ENCODE peak calls at places on chromosomes 6 and 20, in ten cellular contexts. H, S, Z, Q, E, F, U, W, K and D are unnamed samples.

GRCh38 chr20:51412333-51412761 is 130.2 kb downstream of the NFATC2 start:
- DNase-seq in H (no peak), S (no peak), Z (no peak), Q (peak), E (no peak), F (no peak), U (no peak), W (peak), K (no peak), D (no peak)

GRCh38 chr6:142985286-142985685 is 40.3 kb upstream of the HIVEP2 start:
- DNase-seq in H (no peak), S (no peak), Z (no peak), Q (no peak), E (no peak), F (no peak), U (no peak), W (no peak), K (no peak), D (no peak)

GRCh38 chr20:10733122-10733521 is 59.3 kb upstream of the JAG1 start:
- DNase-seq in H (peak), S (no peak), Z (no peak), Q (no peak), E (no peak), F (peak), U (no peak), W (no peak), K (no peak), D (no peak)

GRCh38 chr6:94751641-94752329 is 825.5 kb upstream of the MANEA start:
- DNase-seq in H (peak), S (no peak), Z (no peak), Q (no peak), E (no peak), F (peak), U (no peak), W (no peak), K (no peak), D (no peak)

GRCh38 chr6:74100719-74101287 is 404.8 kb downstream of the CD109 start:
- DNase-seq in H (no peak), S (no peak), Z (no peak), Q (no peak), E (no peak), F (no peak), U (no peak), W (no peak), K (no peak), D (no peak)

GRCh38 chr20:18394363-18394762 is 72.5 kb downstream of the DZANK1 start:
- DNase-seq in H (no peak), S (peak), Z (no peak), Q (no peak), E (no peak), F (no peak), U (no peak), W (no peak), K (no peak), D (no peak)

GRCh38 chr6:16286151-16286522 is 47.8 kb downstream of the GMPR start:
- DNase-seq in H (no peak), S (peak), Z (peak), Q (peak), E (peak), F (peak), U (peak), W (peak), K (no peak), D (no peak)

GRCh38 chr6:78492351-78493010 is 374.9 kb upstream of the IRAK1BP1 start:
- DNase-seq in H (peak), S (no peak), Z (no peak), Q (peak), E (no peak), F (no peak), U (no peak), W (no peak), K (no peak), D (no peak)

GRCh38 chr6:27863962-27864905 is 48.0 kb downstream of the OR2B2 start:
- DNase-seq in H (no peak), S (no peak), Z (no peak), Q (no peak), E (no peak), F (no peak), U (peak), W (no peak), K (no peak), D (no peak)

GRCh38 chr6:25968769-25969168 is 6.2 kb downstream of the TRIM38 start:
- DNase-seq in H (no peak), S (no peak), Z (no peak), Q (peak), E (no peak), F (no peak), U (no peak), W (no peak), K (no peak), D (no peak)

GRCh38 chr20:52004720-52005119 is 186.9 kb downstream of the ZFP64 start:
- DNase-seq in H (no peak), S (no peak), Z (no peak), Q (peak), E (no peak), F (no peak), U (no peak), W (no peak), K (no peak), D (no peak)

GRCh38 chr6:168741305-168741704 is 300.3 kb downstream of the SMOC2 start:
- DNase-seq in H (no peak), S (no peak), Z (no peak), Q (no peak), E (no peak), F (no peak), U (no peak), W (no peak), K (no peak), D (no peak)

GRCh38 chr20:4509825-4510522 is 211.7 kb upstream of the PRND start:
- DNase-seq in H (peak), S (no peak), Z (no peak), Q (peak), E (no peak), F (no peak), U (no peak), W (no peak), K (no peak), D (no peak)

GRCh38 chr6:75374913-75375530 is 90.4 kb upstream of the TMEM30A start:
- DNase-seq in H (no peak), S (peak), Z (no peak), Q (no peak), E (no peak), F (no peak), U (no peak), W (no peak), K (no peak), D (no peak)

GRCh38 chr20:10676518-10676917 is 2.7 kb upstream of the JAG1 start:
- DNase-seq in H (no peak), S (no peak), Z (no peak), Q (no peak), E (no peak), F (no peak), U (no peak), W (no peak), K (no peak), D (no peak)

GRCh38 chr6:99822741-99823512 is 171.1 kb downstream of the MCHR2 start:
- DNase-seq in H (peak), S (no peak), Z (no peak), Q (peak), E (no peak), F (peak), U (peak), W (no peak), K (peak), D (no peak)

GRCh38 chr20:49594143-49594928 is 26.4 kb upstream of the PTGIS start:
- DNase-seq in H (peak), S (no peak), Z (peak), Q (peak), E (no peak), F (no peak), U (peak), W (peak), K (no peak), D (no peak)

GRCh38 chr20:51565741-51566140 is 23.2 kb upstream of the NFATC2 start:
- DNase-seq in H (no peak), S (no peak), Z (no peak), Q (peak), E (no peak), F (no peak), U (no peak), W (no peak), K (no peak), D (no peak)

GRCh38 chr6:141464490-141464889 is 668.2 kb upstream of the GJE1 start:
- DNase-seq in H (peak), S (no peak), Z (no peak), Q (peak), E (no peak), F (no peak), U (peak), W (no peak), K (no peak), D (no peak)

GRCh38 chr6:107064579-107065065 is 36.6 kb downstream of the MTRES1 start:
- DNase-seq in H (no peak), S (no peak), Z (peak), Q (peak), E (no peak), F (peak), U (no peak), W (peak), K (no peak), D (no peak)

GRCh38 chr20:52313335-52313963 is 121.9 kb upstream of the ZFP64 start:
- DNase-seq in H (peak), S (peak), Z (no peak), Q (peak), E (no peak), F (peak), U (peak), W (no peak), K (peak), D (no peak)

GRCh38 chr6:39755231-39755630 is 30.0 kb upstream of the KIF6 start:
- DNase-seq in H (peak), S (no peak), Z (no peak), Q (peak), E (no peak), F (no peak), U (no peak), W (no peak), K (no peak), D (no peak)